ENCODE peak calls at places on chromosomes 2 and 18, in nine cellular contexts. W, Y, T, M, P, O, V, S and D are unnamed samples.

GRCh38 chr2:133249362-133249761 is 318.9 kb downstream of the NCKAP5 start:
- DNase-seq in Y (no peak), M (no peak), P (no peak), V (no peak), T (no peak), W (no peak), O (no peak), S (no peak), D (no peak)

GRCh38 chr2:234500394-234501006 is 3.6 kb upstream of the ARL4C start:
- DNase-seq in P (peak), T (peak), O (peak), M (peak), V (peak), Y (peak), S (peak), W (peak), D (no peak)

GRCh38 chr2:238743243-238744068 is 104.4 kb upstream of the TWIST2 start:
- DNase-seq in P (no peak), T (no peak), Y (no peak), M (no peak), O (no peak), V (no peak), S (no peak), W (no peak), D (no peak)

GRCh38 chr18:37282386-37283037 is 283.1 kb downstream of the CELF4 start:
- DNase-seq in O (peak), T (no peak), M (no peak), Y (no peak), V (no peak), W (no peak), S (no peak), P (no peak), D (no peak)

GRCh38 chr18:55634545-55634944 is 46.6 kb upstream of the TCF4 start:
- DNase-seq in M (no peak), W (no peak), V (no peak), O (no peak), P (peak), T (peak), Y (no peak), S (no peak), D (no peak)

GRCh38 chr2:137865954-137866540 is 98.2 kb upstream of the HNMT start:
- DNase-seq in V (no peak), Y (peak), S (peak), W (no peak), P (peak), M (peak), O (peak), T (peak), D (no peak)

GRCh38 chr2:38380397-38381130 is 3.5 kb upstream of the ATL2 start:
- DNase-seq in T (no peak), M (no peak), P (no peak), O (no peak), S (no peak), Y (no peak), W (no peak), V (no peak), D (no peak)

GRCh38 chr2:9738062-9738717 is 105.1 kb upstream of the TAF1B start:
- DNase-seq in V (no peak), Y (no peak), W (no peak), S (no peak), P (no peak), T (no peak), O (no peak), M (no peak), D (no peak)

GRCh38 chr2:127085260-127085666 is 21.7 kb downstream of the BIN1 start:
- DNase-seq in P (peak), T (peak), O (no peak), M (no peak), S (no peak), Y (no peak), V (peak), W (peak), D (no peak)

GRCh38 chr2:16238756-16239150 is 298.4 kb downstream of the MYCN start:
- DNase-seq in O (no peak), V (no peak), S (no peak), P (no peak), Y (no peak), W (no peak), T (no peak), M (no peak), D (no peak)

GRCh38 chr18:52392160-52392559 is 52.2 kb downstream of the DCC start:
- DNase-seq in V (no peak), W (no peak), P (peak), S (no peak), O (no peak), Y (no peak), T (no peak), M (no peak), D (no peak)

GRCh38 chr2:6772366-6772710 is 93.4 kb downstream of the CMPK2 start:
- DNase-seq in O (peak), M (no peak), S (no peak), Y (no peak), V (no peak), W (no peak), T (no peak), P (peak), D (no peak)

GRCh38 chr2:173136614-173137013 is 61.0 kb downstream of the MAP3K20 start:
- DNase-seq in T (no peak), O (no peak), P (no peak), S (no peak), V (no peak), M (no peak), Y (no peak), W (no peak), D (no peak)

GRCh38 chr18:33821503-33821902 is 243.5 kb downstream of the ASXL3 start:
- DNase-seq in M (no peak), O (no peak), V (no peak), S (no peak), Y (no peak), T (peak), W (no peak), P (peak), D (no peak)

GRCh38 chr2:20643826-20644225 is 7.1 kb downstream of the HS1BP3 start:
- DNase-seq in T (no peak), P (no peak), W (no peak), O (no peak), M (no peak), S (no peak), Y (no peak), V (no peak), D (no peak)

GRCh38 chr18:63065172-63065571 is 254.4 kb downstream of the BCL2 start:
- DNase-seq in W (no peak), T (no peak), V (no peak), M (no peak), P (no peak), S (no peak), O (no peak), Y (no peak), D (no peak)

GRCh38 chr2:232545511-232546375 is 4.6 kb downstream of the TIGD1 start:
- DNase-seq in P (no peak), M (no peak), Y (no peak), T (no peak), W (no peak), V (peak), O (no peak), S (no peak), D (no peak)

GRCh38 chr2:104434363-104434792 is 419.5 kb upstream of the POU3F3 start:
- DNase-seq in S (peak), V (peak), M (no peak), O (peak), T (peak), W (no peak), Y (peak), P (no peak), D (no peak)

GRCh38 chr2:200086911-200087310 is 131.5 kb downstream of the MAIP1 start:
- DNase-seq in S (no peak), V (no peak), W (no peak), O (no peak), T (no peak), Y (no peak), M (no peak), P (no peak), D (no peak)

GRCh38 chr2:36695746-36696415 is 626 bp upstream of the VIT start:
- DNase-seq in W (no peak), V (no peak), S (no peak), M (no peak), T (peak), Y (no peak), O (peak), P (peak), D (no peak)

GRCh38 chr2:48692292-48692691 is 63.2 kb downstream of the LHCGR start:
- DNase-seq in T (no peak), P (no peak), S (no peak), V (no peak), M (no peak), O (peak), W (no peak), Y (no peak), D (no peak)

GRCh38 chr2:205352593-205352992 is 329.7 kb upstream of the NRP2 start:
- DNase-seq in W (no peak), T (peak), V (no peak), P (peak), S (no peak), M (no peak), O (no peak), Y (no peak), D (no peak)

GRCh38 chr18:46341989-46342525 is 237.9 kb downstream of the HAUS1 start:
- DNase-seq in O (no peak), Y (no peak), V (no peak), W (no peak), P (no peak), M (no peak), S (no peak), T (no peak), D (no peak)

GRCh38 chr2:8954990-8955389 is 48.5 kb downstream of the MBOAT2 start:
- DNase-seq in W (no peak), T (no peak), S (no peak), Y (no peak), M (no peak), P (peak), V (no peak), O (no peak), D (no peak)

GRCh38 chr18:44789704-44790103 is 109.0 kb downstream of the SETBP1 start:
- DNase-seq in W (no peak), P (no peak), M (no peak), O (no peak), V (no peak), S (no peak), Y (no peak), T (no peak), D (no peak)

GRCh38 chr2:235859651-235860050 is 308.5 kb downstream of the GBX2 start:
- DNase-seq in Y (no peak), W (no peak), V (no peak), S (no peak), P (no peak), M (no peak), O (no peak), T (no peak), D (no peak)

GRCh38 chr18:11121426-11121825 is 27.9 kb downstream of the PIEZO2 start:
- DNase-seq in Y (no peak), S (no peak), M (no peak), P (peak), T (no peak), O (no peak), V (no peak), W (no peak), D (no peak)

GRCh38 chr2:200383380-200384110 is 77.1 kb downstream of the SPATS2L start:
- DNase-seq in S (peak), W (no peak), V (no peak), Y (peak), T (peak), O (peak), M (no peak), P (peak), D (no peak)

GRCh38 chr2:120441351-120441700 is 95.4 kb downstream of the INHBB start:
- DNase-seq in Y (no peak), S (no peak), O (no peak), W (no peak), M (no peak), P (no peak), V (no peak), T (no peak), D (no peak)

GRCh38 chr2:213119061-213119809 is 32.2 kb downstream of the IKZF2 start:
- DNase-seq in M (no peak), P (peak), Y (no peak), S (peak), T (peak), W (no peak), O (no peak), V (no peak), D (no peak)

GRCh38 chr18:78972930-78973331 is 6.7 kb upstream of the SALL3 start:
- DNase-seq in V (no peak), Y (no peak), M (no peak), S (no peak), P (no peak), O (peak), W (no peak), T (no peak), D (no peak)

GRCh38 chr18:8982416-8983183 is 119.9 kb upstream of the NDUFV2 start:
- DNase-seq in V (no peak), Y (no peak), T (peak), P (peak), S (peak), O (peak), M (no peak), W (no peak), D (no peak)

GRCh38 chr2:179218848-179219594 is 45.6 kb downstream of the SESTD1 start:
- DNase-seq in P (peak), S (peak), Y (peak), T (peak), W (peak), V (peak), M (peak), O (peak), D (no peak)
- TF ChIP-seq CTCF in P (peak), S (peak), Y (peak), T (peak), W (peak), V (peak), M (peak), O (peak), D (peak)

DNA sequence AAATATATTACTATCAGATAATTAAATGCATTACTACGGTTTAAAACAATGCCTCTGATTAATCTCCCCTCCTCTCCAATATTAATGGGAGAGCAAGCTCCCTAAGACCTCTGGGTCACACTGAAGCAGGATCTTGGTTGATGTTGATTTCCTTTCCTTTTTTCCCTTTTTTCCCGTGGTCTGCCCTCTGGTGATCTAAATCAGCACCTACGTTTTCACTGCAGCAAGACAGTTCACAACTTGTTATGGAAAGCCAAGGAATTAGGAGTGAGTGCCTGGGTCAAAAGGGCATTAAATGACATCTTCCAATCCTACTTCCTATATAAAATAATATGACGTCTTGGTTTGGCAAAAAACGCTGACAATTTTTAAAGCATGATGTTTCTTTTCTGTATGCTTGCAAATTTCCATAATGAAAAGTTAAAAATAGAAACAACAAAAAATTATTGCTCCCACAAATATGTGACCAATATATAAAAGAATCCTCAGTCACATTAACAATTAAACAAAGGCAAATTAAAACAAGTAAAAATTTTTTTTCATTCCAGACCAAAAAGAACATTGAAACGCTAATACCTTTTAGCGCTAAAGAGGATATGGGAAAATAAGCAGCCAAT is 7.9 kb upstream of the CFAP36 start:
- DNase-seq in V (no peak), S (no peak), T (peak), W (no peak), Y (no peak), O (peak), P (peak), M (no peak), D (no peak)
- TF ChIP-seq CTCF in V (peak), S (no peak), T (peak), W (peak), Y (peak), O (peak), P (peak), M (peak), D (peak)

DNA sequence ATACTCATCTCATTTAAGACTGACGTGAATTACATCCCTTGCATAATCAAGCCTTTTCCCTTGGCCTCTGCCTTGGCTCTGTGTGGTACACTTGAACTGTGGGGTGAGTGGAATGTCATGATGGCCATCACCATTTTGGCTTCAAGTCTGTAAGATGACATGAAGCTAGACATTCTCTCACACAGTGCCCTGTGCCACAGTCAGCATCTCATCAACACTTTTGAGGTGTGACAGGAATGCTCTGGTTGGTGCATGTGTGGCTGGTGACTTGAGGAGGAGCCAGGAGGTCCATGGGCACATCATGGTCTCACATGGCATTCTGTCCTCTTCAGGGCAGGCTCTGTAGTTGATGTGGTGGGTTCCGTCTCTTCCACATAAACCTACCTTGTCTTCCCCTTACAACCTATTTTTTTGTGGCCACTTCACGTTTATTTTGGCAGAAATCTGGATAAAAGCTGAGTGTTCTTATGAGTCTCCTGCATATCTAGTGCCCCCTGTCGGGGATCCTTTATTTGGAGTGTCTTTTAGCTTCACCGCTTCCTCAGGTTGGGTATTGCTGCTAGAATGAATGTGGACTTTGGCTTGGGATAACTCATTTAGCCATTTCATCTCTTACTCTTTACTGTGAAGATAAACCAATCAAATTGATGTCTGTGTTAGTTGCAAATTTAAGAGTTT is 28.1 kb downstream of the MAP4K4 start:
- DNase-seq in S (no peak), P (no peak), Y (no peak), W (no peak), T (peak), O (peak), V (no peak), M (no peak), D (no peak)
- TF ChIP-seq CTCF in S (no peak), P (peak), Y (no peak), W (no peak), T (no peak), O (peak), V (no peak), M (peak), D (peak)

DNA sequence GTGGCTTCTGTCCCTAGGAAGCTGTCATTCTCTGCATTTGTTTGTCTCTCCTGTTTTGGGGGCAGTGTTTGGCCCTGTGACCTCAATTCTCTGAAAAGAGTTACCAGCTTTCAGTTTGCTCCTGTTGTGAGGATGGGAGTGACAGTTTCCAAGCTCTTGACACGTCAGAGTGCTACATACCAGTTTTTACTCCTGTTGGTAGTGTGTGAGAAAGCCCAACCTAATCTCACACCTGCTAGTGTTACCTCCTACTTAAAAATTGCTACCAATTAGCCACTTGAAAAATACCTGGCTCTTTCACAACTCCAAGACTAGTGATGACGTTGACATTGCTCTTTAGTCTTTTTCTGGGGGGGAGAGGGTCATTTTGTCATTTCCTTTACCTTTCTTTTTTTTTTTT is 14.1 kb downstream of the SKA1 start:
- DNase-seq in T (no peak), Y (no peak), S (no peak), V (no peak), P (no peak), M (no peak), O (no peak), W (no peak), D (no peak)
- TF ChIP-seq CTCF in T (no peak), Y (no peak), S (no peak), V (no peak), P (no peak), M (no peak), O (no peak), W (no peak), D (no peak)

GRCh38 chr2:204022550-204022949 is 86.0 kb downstream of the ICOS start:
- DNase-seq in V (no peak), S (no peak), Y (no peak), W (no peak), P (no peak), T (no peak), M (no peak), O (no peak), D (no peak)

GRCh38 chr2:204026294-204026693 is 89.7 kb downstream of the ICOS start:
- DNase-seq in T (no peak), S (no peak), P (no peak), O (peak), M (no peak), V (no peak), Y (no peak), W (no peak), D (no peak)

GRCh38 chr2:204023088-204023487 is 86.5 kb downstream of the ICOS start:
- DNase-seq in V (no peak), Y (no peak), O (no peak), W (no peak), M (no peak), T (no peak), S (no peak), P (no peak), D (no peak)

GRCh38 chr2:204024906-204025475 is 88.4 kb downstream of the ICOS start:
- DNase-seq in V (no peak), M (no peak), S (no peak), W (no peak), Y (no peak), O (peak), P (no peak), T (no peak), D (no peak)

DNA sequence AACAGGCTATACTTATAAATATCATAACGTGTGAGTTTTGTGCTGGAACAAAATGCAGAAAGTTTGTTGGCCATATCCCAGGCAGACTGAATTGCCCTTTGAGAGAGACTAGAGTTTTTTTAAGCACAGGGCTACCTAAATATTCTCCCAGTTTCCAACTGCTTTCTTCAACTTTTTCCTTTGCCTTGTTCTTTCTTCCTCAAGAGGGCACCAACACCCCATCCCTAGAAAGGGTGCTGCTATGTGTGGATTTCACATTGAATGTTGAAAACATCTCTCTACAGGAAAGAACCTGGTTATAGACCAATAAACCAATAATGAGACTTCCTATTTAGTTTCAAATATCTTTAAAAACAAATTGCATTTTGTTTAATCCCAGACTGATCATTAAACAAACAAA is 87.9 kb downstream of the ICOS start:
- DNase-seq in M (no peak), P (peak), Y (peak), O (peak), W (no peak), S (no peak), V (no peak), T (peak), D (no peak)
- TF ChIP-seq CTCF in M (peak), P (peak), Y (peak), O (peak), W (peak), S (no peak), V (peak), T (peak), D (peak)

GRCh38 chr2:96208144-96209010 is at the start of gene STARD7:
- DNase-seq in P (peak), O (peak), M (peak), W (peak), T (peak), V (peak), Y (peak), S (peak), D (peak)
- TF ChIP-seq CTCF in P (peak), O (peak), M (peak), W (no peak), T (no peak), V (peak), Y (no peak), S (no peak), D (peak)